ENCODE peak calls at places on chromosomes 13 and 19, in eight cellular contexts. I is germinal center; K is stimulated activated CD8-positive, alpha-beta memory T cell treated with anti-CD3 and anti-CD28 coated beads, Interleukin-7, amount 100 ng/mL, for 1 hour; V is AG04450; S is dorsolateral prefrontal cortex; G is activated CD4-positive, CD25-positive, alpha-beta regulatory T cell treated with anti-CD3 and anti-CD28 coated beads, Interleukin-2, amount 50 U/mL, for 16 hours; X is NCI-H774; E is stimulated activated CD4-positive, alpha-beta T cell treated with anti-CD3 and anti-CD28 coated beads, Interleukin-1b, Interleukin-23, amount 100 ng/mL, for 4 hours. Q is an unnamed sample.

GRCh38 chr19:34430738-34431625 is 2.8 kb downstream of the UBA2 start:
- DNase-seq in I (peak), K (no peak), V (no peak), S (no peak), G (peak), X (no peak), E (no peak), Q (no peak)

GRCh38 chr13:68386808-68387207 is 1156.7 kb upstream of the PCDH9 start:
- DNase-seq in I (no peak), K (no peak), V (no peak), S (no peak), G (no peak), X (no peak), E (no peak), Q (no peak)

GRCh38 chr19:17790059-17790780 is 4.7 kb upstream of the B3GNT3 start:
- DNase-seq in I (no peak), K (no peak), V (no peak), S (no peak), G (no peak), X (no peak), E (no peak), Q (no peak)

GRCh38 chr19:17579523-17580244 is 24.2 kb downstream of the COLGALT1 start:
- DNase-seq in I (peak), K (no peak), V (no peak), S (no peak), G (no peak), X (peak), E (no peak), Q (no peak)

GRCh38 chr13:72050251-72050650 is 183.2 kb upstream of the DACH1 start:
- DNase-seq in I (no peak), K (no peak), V (no peak), S (no peak), G (no peak), X (no peak), E (no peak), Q (no peak)

GRCh38 chr19:42253245-42254082 is 1.5 kb downstream of the ERF start:
- DNase-seq in I (peak), K (peak), V (no peak), S (no peak), G (peak), X (no peak), E (peak), Q (peak)

GRCh38 chr13:85997587-85997986 is 198.4 kb upstream of the SLITRK6 start:
- DNase-seq in I (no peak), K (no peak), V (no peak), S (no peak), G (no peak), X (no peak), E (no peak), Q (no peak)

GRCh38 chr19:28961772-28962500 is 251.0 kb downstream of the UQCRFS1 start:
- DNase-seq in I (no peak), K (no peak), V (no peak), S (no peak), G (no peak), X (no peak), E (no peak), Q (no peak)

GRCh38 chr19:8307400-8307964 is 676 bp downstream of the CD320 start:
- DNase-seq in I (no peak), K (no peak), V (no peak), S (no peak), G (no peak), X (no peak), E (no peak), Q (no peak)

GRCh38 chr19:39497850-39498261 is 891 bp upstream of the DLL3 start:
- DNase-seq in I (no peak), K (no peak), V (no peak), S (peak), G (no peak), X (peak), E (no peak), Q (no peak)

GRCh38 chr19:35790981-35791813 is 15.8 kb downstream of the ARHGAP33 start:
- DNase-seq in I (peak), K (no peak), V (no peak), S (no peak), G (no peak), X (peak), E (no peak), Q (no peak)

GRCh38 chr13:43880451-43880850 is 747 bp downstream of the LACC1 start:
- DNase-seq in I (no peak), K (no peak), V (no peak), S (no peak), G (no peak), X (no peak), E (no peak), Q (no peak)

GRCh38 chr19:15426485-15427349 is 7.9 kb upstream of the AKAP8L start:
- DNase-seq in I (no peak), K (no peak), V (no peak), S (no peak), G (no peak), X (no peak), E (no peak), Q (no peak)

GRCh38 chr19:15249912-15250634 is 17.8 kb upstream of the EPHX3 start:
- DNase-seq in I (no peak), K (no peak), V (peak), S (no peak), G (no peak), X (no peak), E (no peak), Q (no peak)

GRCh38 chr13:43285891-43286602 is 262.7 kb downstream of the DNAJC15 start:
- DNase-seq in I (no peak), K (no peak), V (no peak), S (no peak), G (no peak), X (no peak), E (no peak), Q (no peak)

GRCh38 chr19:57363734-57364181 is 407 bp downstream of the TRAPPC2B start:
- DNase-seq in I (no peak), K (no peak), V (no peak), S (no peak), G (no peak), X (no peak), E (no peak), Q (no peak)

GRCh38 chr13:98443329-98443728 is 133.6 kb downstream of the STK24 start:
- DNase-seq in I (no peak), K (no peak), V (peak), S (no peak), G (no peak), X (no peak), E (no peak), Q (no peak)

GRCh38 chr19:7986321-7987083 is 18.9 kb downstream of the ELAVL1 start:
- DNase-seq in I (no peak), K (no peak), V (peak), S (no peak), G (no peak), X (no peak), E (no peak), Q (no peak)

GRCh38 chr19:632228-633067 is 889 bp downstream of the POLRMT start:
- DNase-seq in I (peak), K (no peak), V (no peak), S (no peak), G (no peak), X (no peak), E (peak), Q (no peak)

GRCh38 chr19:57191141-57192063 is at the start of gene ZNF264:
- DNase-seq in I (peak), K (peak), V (peak), S (peak), G (peak), X (peak), E (peak), Q (peak)

GRCh38 chr19:18299654-18300053 is 18.2 kb upstream of the JUND start:
- DNase-seq in I (no peak), K (no peak), V (no peak), S (no peak), G (no peak), X (no peak), E (no peak), Q (no peak)

GRCh38 chr13:44274838-44275237 is 98.8 kb upstream of the SERP2 start:
- DNase-seq in I (no peak), K (peak), V (no peak), S (no peak), G (no peak), X (no peak), E (no peak), Q (no peak)

GRCh38 chr13:43293986-43294880 is 270.8 kb downstream of the DNAJC15 start:
- DNase-seq in I (no peak), K (no peak), V (no peak), S (no peak), G (no peak), X (no peak), E (no peak), Q (no peak)

GRCh38 chr19:46639356-46640061 is 3.5 kb upstream of the GNG8 start:
- DNase-seq in I (no peak), K (no peak), V (no peak), S (no peak), G (no peak), X (no peak), E (no peak), Q (no peak)

GRCh38 chr13:99015606-99016520 is 38.0 kb upstream of the DOCK9 start:
- DNase-seq in I (no peak), K (no peak), V (no peak), S (no peak), G (no peak), X (no peak), E (no peak), Q (peak)

GRCh38 chr19:17026706-17027427 is at the start of gene CPAMD8:
- DNase-seq in I (no peak), K (no peak), V (no peak), S (no peak), G (no peak), X (no peak), E (no peak), Q (no peak)

GRCh38 chr19:45681391-45682015 is 10.2 kb downstream of the SNRPD2 start:
- DNase-seq in I (peak), K (peak), V (no peak), S (peak), G (peak), X (peak), E (peak), Q (peak)

GRCh38 chr19:50024719-50025021 is 502 bp downstream of the VRK3 start:
- DNase-seq in I (no peak), K (no peak), V (no peak), S (no peak), G (no peak), X (no peak), E (no peak), Q (no peak)

GRCh38 chr19:37467608-37468090 is 405 bp upstream of the ZNF569 start:
- DNase-seq in I (no peak), K (no peak), V (no peak), S (no peak), G (no peak), X (no peak), E (no peak), Q (peak)

GRCh38 chr19:49528211-49528771 is 488 bp downstream of the RCN3 start:
- DNase-seq in I (no peak), K (no peak), V (no peak), S (no peak), G (no peak), X (no peak), E (no peak), Q (no peak)

GRCh38 chr19:6241680-6242079 is 38.1 kb downstream of the MLLT1 start:
- DNase-seq in I (no peak), K (no peak), V (no peak), S (peak), G (no peak), X (no peak), E (no peak), Q (peak)

GRCh38 chr19:29379257-29379986 is 146.4 kb upstream of the VSTM2B start:
- DNase-seq in I (no peak), K (no peak), V (no peak), S (no peak), G (no peak), X (no peak), E (no peak), Q (no peak)

GRCh38 chr13:76722782-76723181 is 163.4 kb downstream of the KCTD12 start:
- DNase-seq in I (no peak), K (no peak), V (no peak), S (no peak), G (no peak), X (no peak), E (no peak), Q (no peak)

Q was measured in occipital lobe.